ENCODE peak calls at places on chromosomes 1 and 21, in eight cellular contexts. One of them, this sample, is unnamed.

GRCh38 chr1:53738205-53739108 is 507 bp downstream of the GLIS1 start:
- DNase-seq in CD4-positive, alpha-beta T cell: no peak
- DNase-seq in A172: no peak
- DNase-seq in NCI-H2081: no peak
- DNase-seq in hepatocyte: peak
- DNase-seq in ELR: peak
- DNase-seq in HAP-1: no peak
- DNase-seq in stimulated activated CD8-positive, alpha-beta memory T cell treated with anti-CD3 and anti-CD28 coated beads, Interleukin-2, amount 100 ng/mL, for 48 hours: no peak
- DNase-seq in this sample: no peak

GRCh38 chr1:111895456-111895855 is 94.0 kb downstream of the KCND3 start:
- DNase-seq in CD4-positive, alpha-beta T cell: no peak
- DNase-seq in A172: no peak
- DNase-seq in NCI-H2081: no peak
- DNase-seq in hepatocyte: no peak
- DNase-seq in ELR: no peak
- DNase-seq in HAP-1: no peak
- DNase-seq in stimulated activated CD8-positive, alpha-beta memory T cell treated with anti-CD3 and anti-CD28 coated beads, Interleukin-2, amount 100 ng/mL, for 48 hours: no peak
- DNase-seq in this sample: no peak

GRCh38 chr21:29297483-29298347 is 1.0 kb upstream of the BACH1 start:
- DNase-seq in CD4-positive, alpha-beta T cell: no peak
- DNase-seq in A172: no peak
- DNase-seq in NCI-H2081: no peak
- DNase-seq in hepatocyte: no peak
- DNase-seq in ELR: no peak
- DNase-seq in HAP-1: no peak
- DNase-seq in stimulated activated CD8-positive, alpha-beta memory T cell treated with anti-CD3 and anti-CD28 coated beads, Interleukin-2, amount 100 ng/mL, for 48 hours: no peak
- DNase-seq in this sample: no peak

GRCh38 chr1:200179126-200179780 is 151.7 kb downstream of the NR5A2 start:
- DNase-seq in CD4-positive, alpha-beta T cell: no peak
- DNase-seq in A172: no peak
- DNase-seq in NCI-H2081: no peak
- DNase-seq in hepatocyte: no peak
- DNase-seq in ELR: peak
- DNase-seq in HAP-1: no peak
- DNase-seq in stimulated activated CD8-positive, alpha-beta memory T cell treated with anti-CD3 and anti-CD28 coated beads, Interleukin-2, amount 100 ng/mL, for 48 hours: no peak
- DNase-seq in this sample: no peak

GRCh38 chr1:205191127-205191577 is 20.4 kb downstream of the DSTYK start:
- DNase-seq in CD4-positive, alpha-beta T cell: no peak
- DNase-seq in A172: no peak
- DNase-seq in NCI-H2081: no peak
- DNase-seq in hepatocyte: no peak
- DNase-seq in ELR: no peak
- DNase-seq in HAP-1: no peak
- DNase-seq in stimulated activated CD8-positive, alpha-beta memory T cell treated with anti-CD3 and anti-CD28 coated beads, Interleukin-2, amount 100 ng/mL, for 48 hours: no peak
- DNase-seq in this sample: no peak

GRCh38 chr1:228375578-228376261 is 30.9 kb downstream of the TRIM11 start:
- DNase-seq in CD4-positive, alpha-beta T cell: no peak
- DNase-seq in A172: no peak
- DNase-seq in NCI-H2081: no peak
- DNase-seq in hepatocyte: no peak
- DNase-seq in ELR: no peak
- DNase-seq in HAP-1: no peak
- DNase-seq in stimulated activated CD8-positive, alpha-beta memory T cell treated with anti-CD3 and anti-CD28 coated beads, Interleukin-2, amount 100 ng/mL, for 48 hours: no peak
- DNase-seq in this sample: no peak

GRCh38 chr1:6111991-6112689 is 66.5 kb downstream of the KCNAB2 start:
- DNase-seq in CD4-positive, alpha-beta T cell: no peak
- DNase-seq in A172: no peak
- DNase-seq in NCI-H2081: no peak
- DNase-seq in hepatocyte: no peak
- DNase-seq in ELR: no peak
- DNase-seq in HAP-1: no peak
- DNase-seq in stimulated activated CD8-positive, alpha-beta memory T cell treated with anti-CD3 and anti-CD28 coated beads, Interleukin-2, amount 100 ng/mL, for 48 hours: no peak
- DNase-seq in this sample: no peak

GRCh38 chr1:46274224-46275029 is 26.9 kb downstream of the RAD54L start:
- DNase-seq in CD4-positive, alpha-beta T cell: no peak
- DNase-seq in A172: no peak
- DNase-seq in NCI-H2081: no peak
- DNase-seq in hepatocyte: no peak
- DNase-seq in ELR: no peak
- DNase-seq in HAP-1: no peak
- DNase-seq in stimulated activated CD8-positive, alpha-beta memory T cell treated with anti-CD3 and anti-CD28 coated beads, Interleukin-2, amount 100 ng/mL, for 48 hours: no peak
- DNase-seq in this sample: no peak

GRCh38 chr1:205979301-205979700 is 23.9 kb downstream of the RAB7B start:
- DNase-seq in CD4-positive, alpha-beta T cell: no peak
- DNase-seq in A172: no peak
- DNase-seq in NCI-H2081: no peak
- DNase-seq in hepatocyte: no peak
- DNase-seq in ELR: no peak
- DNase-seq in HAP-1: no peak
- DNase-seq in stimulated activated CD8-positive, alpha-beta memory T cell treated with anti-CD3 and anti-CD28 coated beads, Interleukin-2, amount 100 ng/mL, for 48 hours: no peak
- DNase-seq in this sample: no peak

GRCh38 chr1:12067900-12068821 is 5.1 kb downstream of the TNFRSF8 start:
- DNase-seq in CD4-positive, alpha-beta T cell: no peak
- DNase-seq in A172: peak
- DNase-seq in NCI-H2081: no peak
- DNase-seq in hepatocyte: peak
- DNase-seq in ELR: peak
- DNase-seq in HAP-1: no peak
- DNase-seq in stimulated activated CD8-positive, alpha-beta memory T cell treated with anti-CD3 and anti-CD28 coated beads, Interleukin-2, amount 100 ng/mL, for 48 hours: peak
- DNase-seq in this sample: no peak

GRCh38 chr1:59900640-59901039 is 25.9 kb downstream of the CYP2J2 start:
- DNase-seq in CD4-positive, alpha-beta T cell: no peak
- DNase-seq in A172: no peak
- DNase-seq in NCI-H2081: no peak
- DNase-seq in hepatocyte: no peak
- DNase-seq in ELR: no peak
- DNase-seq in HAP-1: no peak
- DNase-seq in stimulated activated CD8-positive, alpha-beta memory T cell treated with anti-CD3 and anti-CD28 coated beads, Interleukin-2, amount 100 ng/mL, for 48 hours: no peak
- DNase-seq in this sample: no peak

GRCh38 chr21:31347435-31348032 is 3.5 kb upstream of the TIAM1 start:
- DNase-seq in CD4-positive, alpha-beta T cell: no peak
- DNase-seq in A172: peak
- DNase-seq in NCI-H2081: peak
- DNase-seq in hepatocyte: peak
- DNase-seq in ELR: peak
- DNase-seq in HAP-1: peak
- DNase-seq in stimulated activated CD8-positive, alpha-beta memory T cell treated with anti-CD3 and anti-CD28 coated beads, Interleukin-2, amount 100 ng/mL, for 48 hours: no peak
- DNase-seq in this sample: no peak

GRCh38 chr1:61244114-61244513 is 161.8 kb downstream of the NFIA start:
- DNase-seq in CD4-positive, alpha-beta T cell: no peak
- DNase-seq in A172: peak
- DNase-seq in NCI-H2081: peak
- DNase-seq in hepatocyte: peak
- DNase-seq in ELR: no peak
- DNase-seq in HAP-1: no peak
- DNase-seq in stimulated activated CD8-positive, alpha-beta memory T cell treated with anti-CD3 and anti-CD28 coated beads, Interleukin-2, amount 100 ng/mL, for 48 hours: no peak
- DNase-seq in this sample: no peak

GRCh38 chr1:87131809-87132663 is 196.6 kb upstream of the LMO4 start:
- DNase-seq in CD4-positive, alpha-beta T cell: peak
- DNase-seq in A172: peak
- DNase-seq in NCI-H2081: peak
- DNase-seq in hepatocyte: peak
- DNase-seq in ELR: peak
- DNase-seq in HAP-1: peak
- DNase-seq in stimulated activated CD8-positive, alpha-beta memory T cell treated with anti-CD3 and anti-CD28 coated beads, Interleukin-2, amount 100 ng/mL, for 48 hours: peak
- DNase-seq in this sample: peak

GRCh38 chr1:172823534-172823933 is 164.6 kb downstream of the FASLG start:
- DNase-seq in CD4-positive, alpha-beta T cell: no peak
- DNase-seq in A172: peak
- DNase-seq in NCI-H2081: no peak
- DNase-seq in hepatocyte: no peak
- DNase-seq in ELR: peak
- DNase-seq in HAP-1: no peak
- DNase-seq in stimulated activated CD8-positive, alpha-beta memory T cell treated with anti-CD3 and anti-CD28 coated beads, Interleukin-2, amount 100 ng/mL, for 48 hours: no peak
- DNase-seq in this sample: no peak

GRCh38 chr21:45262041-45262581 is 25.6 kb downstream of the POFUT2 start:
- DNase-seq in CD4-positive, alpha-beta T cell: no peak
- DNase-seq in A172: no peak
- DNase-seq in NCI-H2081: no peak
- DNase-seq in hepatocyte: peak
- DNase-seq in ELR: no peak
- DNase-seq in HAP-1: no peak
- DNase-seq in stimulated activated CD8-positive, alpha-beta memory T cell treated with anti-CD3 and anti-CD28 coated beads, Interleukin-2, amount 100 ng/mL, for 48 hours: no peak
- DNase-seq in this sample: no peak

GRCh38 chr21:42425603-42425985 is 21.9 kb downstream of the UBASH3A start:
- DNase-seq in CD4-positive, alpha-beta T cell: no peak
- DNase-seq in A172: no peak
- DNase-seq in NCI-H2081: no peak
- DNase-seq in hepatocyte: no peak
- DNase-seq in ELR: no peak
- DNase-seq in HAP-1: no peak
- DNase-seq in stimulated activated CD8-positive, alpha-beta memory T cell treated with anti-CD3 and anti-CD28 coated beads, Interleukin-2, amount 100 ng/mL, for 48 hours: no peak
- DNase-seq in this sample: no peak

GRCh38 chr1:150622219-150622975 is 7.0 kb downstream of the ENSA start:
- DNase-seq in CD4-positive, alpha-beta T cell: no peak
- DNase-seq in A172: no peak
- DNase-seq in NCI-H2081: no peak
- DNase-seq in hepatocyte: no peak
- DNase-seq in ELR: no peak
- DNase-seq in HAP-1: no peak
- DNase-seq in stimulated activated CD8-positive, alpha-beta memory T cell treated with anti-CD3 and anti-CD28 coated beads, Interleukin-2, amount 100 ng/mL, for 48 hours: no peak
- DNase-seq in this sample: no peak

GRCh38 chr1:163170975-163171676 is 31.6 kb downstream of the RGS5 start:
- DNase-seq in CD4-positive, alpha-beta T cell: no peak
- DNase-seq in A172: peak
- DNase-seq in NCI-H2081: peak
- DNase-seq in hepatocyte: no peak
- DNase-seq in ELR: peak
- DNase-seq in HAP-1: no peak
- DNase-seq in stimulated activated CD8-positive, alpha-beta memory T cell treated with anti-CD3 and anti-CD28 coated beads, Interleukin-2, amount 100 ng/mL, for 48 hours: no peak
- DNase-seq in this sample: no peak

GRCh38 chr1:162632234-162632666 is at the start of gene DDR2:
- DNase-seq in CD4-positive, alpha-beta T cell: no peak
- DNase-seq in A172: peak
- DNase-seq in NCI-H2081: no peak
- DNase-seq in hepatocyte: peak
- DNase-seq in ELR: peak
- DNase-seq in HAP-1: no peak
- DNase-seq in stimulated activated CD8-positive, alpha-beta memory T cell treated with anti-CD3 and anti-CD28 coated beads, Interleukin-2, amount 100 ng/mL, for 48 hours: no peak
- DNase-seq in this sample: no peak

GRCh38 chr1:67270569-67270968 is 37.1 kb upstream of the IL12RB2 start:
- DNase-seq in CD4-positive, alpha-beta T cell: no peak
- DNase-seq in A172: no peak
- DNase-seq in NCI-H2081: no peak
- DNase-seq in hepatocyte: no peak
- DNase-seq in ELR: no peak
- DNase-seq in HAP-1: no peak
- DNase-seq in stimulated activated CD8-positive, alpha-beta memory T cell treated with anti-CD3 and anti-CD28 coated beads, Interleukin-2, amount 100 ng/mL, for 48 hours: no peak
- DNase-seq in this sample: no peak

GRCh38 chr1:153357853-153358690 is at the start of gene S100A9:
- DNase-seq in CD4-positive, alpha-beta T cell: no peak
- DNase-seq in A172: no peak
- DNase-seq in NCI-H2081: no peak
- DNase-seq in hepatocyte: no peak
- DNase-seq in ELR: no peak
- DNase-seq in HAP-1: no peak
- DNase-seq in stimulated activated CD8-positive, alpha-beta memory T cell treated with anti-CD3 and anti-CD28 coated beads, Interleukin-2, amount 100 ng/mL, for 48 hours: no peak
- DNase-seq in this sample: no peak

This sample was measured in CD8-positive, alpha-beta T cell.